ENCODE peak calls at places on chromosome 2, in seven cellular contexts. I is hypothalamus; J is KBM-7; L is NCI-H526; U is naive thymus-derived CD4-positive, alpha-beta T cell; P is AG09319; Z is MV-4-11. O is an unnamed sample.

GRCh38 chr2:100964706-100965269 is 37.3 kb upstream of the RPL31 start:
- DNase-seq in I (no peak), J (no peak), L (no peak), U (no peak), P (no peak), Z (no peak), O (no peak)

GRCh38 chr2:220198911-220199310 is 571.5 kb downstream of the SLC4A3 start:
- DNase-seq in I (no peak), J (no peak), L (no peak), U (no peak), P (peak), Z (no peak), O (no peak)

GRCh38 chr2:233133239-233133638 is 73.1 kb downstream of the INPP5D start:
- DNase-seq in I (no peak), J (no peak), L (no peak), U (no peak), P (no peak), Z (no peak), O (no peak)

GRCh38 chr2:99694331-99694730 is 204.5 kb upstream of the REV1 start:
- DNase-seq in I (no peak), J (no peak), L (no peak), U (no peak), P (no peak), Z (no peak), O (no peak)

GRCh38 chr2:218260166-218260565 is 649 bp upstream of the GPBAR1 start:
- DNase-seq in I (no peak), J (no peak), L (no peak), U (no peak), P (no peak), Z (no peak), O (no peak)

GRCh38 chr2:129857200-129857599 is 122.3 kb upstream of the RAB6C start:
- DNase-seq in I (no peak), J (no peak), L (peak), U (no peak), P (no peak), Z (no peak), O (no peak)

GRCh38 chr2:109324859-109325258 is 195.9 kb downstream of the SH3RF3 start:
- DNase-seq in I (no peak), J (no peak), L (no peak), U (no peak), P (peak), Z (peak), O (no peak)

GRCh38 chr2:202643012-202643858 is 8.5 kb downstream of the FAM117B start:
- DNase-seq in I (no peak), J (peak), L (no peak), U (no peak), P (no peak), Z (no peak), O (no peak)

GRCh38 chr2:114543106-114543806 is 100.8 kb downstream of the DPP10 start:
- DNase-seq in I (no peak), J (peak), L (peak), U (no peak), P (no peak), Z (peak), O (no peak)

GRCh38 chr2:213235741-213236140 is 48.5 kb upstream of the SPAG16 start:
- DNase-seq in I (no peak), J (no peak), L (no peak), U (no peak), P (no peak), Z (no peak), O (no peak)

GRCh38 chr2:27320958-27321543 is 1.8 kb downstream of the MPV17 start:
- DNase-seq in I (no peak), J (no peak), L (peak), U (no peak), P (peak), Z (peak), O (peak)

GRCh38 chr2:99000708-99001107 is 64.7 kb upstream of the CRACDL start:
- DNase-seq in I (no peak), J (no peak), L (no peak), U (no peak), P (no peak), Z (no peak), O (no peak)

GRCh38 chr2:88452151-88452851 is at the start of gene FOXI3:
- DNase-seq in I (no peak), J (no peak), L (peak), U (no peak), P (no peak), Z (no peak), O (no peak)

GRCh38 chr2:150376627-150377335 is 110.7 kb downstream of the RND3 start:
- DNase-seq in I (no peak), J (no peak), L (peak), U (no peak), P (peak), Z (no peak), O (peak)

GRCh38 chr2:156890498-156891148 is 366.9 kb upstream of the GALNT5 start:
- DNase-seq in I (no peak), J (no peak), L (peak), U (no peak), P (no peak), Z (no peak), O (no peak)

GRCh38 chr2:120503793-120504571 is 158.0 kb downstream of the INHBB start:
- DNase-seq in I (no peak), J (no peak), L (no peak), U (no peak), P (no peak), Z (no peak), O (peak)

GRCh38 chr2:109410021-109410815 is 203.5 kb downstream of the SEPTIN10 start:
- DNase-seq in I (no peak), J (no peak), L (peak), U (no peak), P (peak), Z (no peak), O (no peak)

GRCh38 chr2:120771111-120771555 is 35.5 kb downstream of the GLI2 start:
- DNase-seq in I (no peak), J (no peak), L (no peak), U (no peak), P (no peak), Z (no peak), O (no peak)

GRCh38 chr2:214014551-214015230 is 396.2 kb upstream of the VWC2L start:
- DNase-seq in I (no peak), J (no peak), L (no peak), U (no peak), P (no peak), Z (no peak), O (no peak)

GRCh38 chr2:170022692-170023091 is 155.3 kb upstream of the MYO3B start:
- DNase-seq in I (no peak), J (no peak), L (no peak), U (no peak), P (peak), Z (no peak), O (no peak)

GRCh38 chr2:10132596-10132995 is 10.1 kb downstream of the RRM2 start:
- DNase-seq in I (no peak), J (no peak), L (no peak), U (no peak), P (no peak), Z (no peak), O (no peak)

GRCh38 chr2:175741164-175741563 is 260.9 kb downstream of the LNPK start:
- DNase-seq in I (no peak), J (no peak), L (no peak), U (no peak), P (no peak), Z (no peak), O (no peak)

GRCh38 chr2:24016376-24016761 is 6.5 kb downstream of the MFSD2B start:
- DNase-seq in I (no peak), J (no peak), L (no peak), U (no peak), P (no peak), Z (no peak), O (no peak)

GRCh38 chr2:189253841-189254240 is 74.3 kb upstream of the COL5A2 start:
- DNase-seq in I (no peak), J (no peak), L (no peak), U (no peak), P (no peak), Z (no peak), O (no peak)

GRCh38 chr2:121662651-121663050 is 13.4 kb upstream of the CLASP1 start:
- DNase-seq in I (no peak), J (no peak), L (no peak), U (no peak), P (no peak), Z (no peak), O (no peak)

GRCh38 chr2:21220930-21221329 is 97.2 kb downstream of the TDRD15 start:
- DNase-seq in I (no peak), J (no peak), L (no peak), U (no peak), P (no peak), Z (no peak), O (no peak)

GRCh38 chr2:108182489-108182888 is 57.3 kb upstream of the SULT1C3 start:
- DNase-seq in I (no peak), J (peak), L (peak), U (no peak), P (no peak), Z (no peak), O (no peak)

GRCh38 chr2:186695081-186695756 is 1.4 kb downstream of the FAM171B start:
- DNase-seq in I (no peak), J (peak), L (peak), U (no peak), P (peak), Z (no peak), O (no peak)

GRCh38 chr2:47323822-47324171 is 79.2 kb upstream of the MSH2 start:
- DNase-seq in I (no peak), J (no peak), L (no peak), U (no peak), P (no peak), Z (no peak), O (no peak)

GRCh38 chr2:28398101-28398834 is 5.6 kb downstream of the FOSL2 start:
- DNase-seq in I (no peak), J (no peak), L (no peak), U (no peak), P (no peak), Z (no peak), O (no peak)

GRCh38 chr2:58137221-58137620 is 90.6 kb downstream of the VRK2 start:
- DNase-seq in I (no peak), J (no peak), L (no peak), U (no peak), P (peak), Z (peak), O (no peak)

GRCh38 chr2:42297322-42297936 is 63.6 kb downstream of the COX7A2L start:
- DNase-seq in I (no peak), J (peak), L (no peak), U (no peak), P (no peak), Z (peak), O (no peak)

GRCh38 chr2:160499865-160500264 is 6.3 kb upstream of the RBMS1 start:
- DNase-seq in I (no peak), J (no peak), L (no peak), U (no peak), P (no peak), Z (no peak), O (no peak)

GRCh38 chr2:47009368-47009767 is 93.8 kb upstream of the MCFD2 start:
- DNase-seq in I (no peak), J (no peak), L (no peak), U (no peak), P (no peak), Z (no peak), O (no peak)

GRCh38 chr2:157229572-157229971 is 27.9 kb upstream of the GALNT5 start:
- DNase-seq in I (no peak), J (no peak), L (no peak), U (no peak), P (peak), Z (no peak), O (no peak)

GRCh38 chr2:43537137-43537536 is 58.7 kb downstream of the THADA start:
- DNase-seq in I (no peak), J (peak), L (no peak), U (no peak), P (no peak), Z (peak), O (no peak)

GRCh38 chr2:138829326-138829725 is 49.1 kb upstream of the NXPH2 start:
- DNase-seq in I (peak), J (peak), L (peak), U (no peak), P (no peak), Z (peak), O (no peak)

O was measured in left lobe of liver.